ENCODE peak calls at places on chromosome 12, in eight cellular contexts. U is CD8-positive, alpha-beta T cell; A is fibroblast of lung; O is body of pancreas; R is breast epithelium; W is heart left ventricle; I is tibial nerve; K is IMR-90. X is an unnamed sample.

GRCh38 chr12:126668538-126668937 is 1598.4 kb upstream of the TMEM132C start:
- DNase-seq in R (no peak), I (no peak), W (no peak), U (no peak), A (peak; percentile 99), O (no peak), K (no peak), X (no peak)

GRCh38 chr12:78970041-78970440 is 105.5 kb downstream of the SYT1 start:
- DNase-seq in W (no peak), I (no peak), K (peak; percentile 20), A (peak; percentile 31), O (no peak), U (no peak), R (no peak), X (no peak)

GRCh38 chr12:93536111-93536765 is 36.2 kb upstream of the SOCS2 start:
- DNase-seq in I (no peak), O (no peak), K (no peak), U (no peak), R (no peak), A (no peak), W (no peak), X (no peak)

GRCh38 chr12:101793401-101793800 is 37.4 kb downstream of the GNPTAB start:
- DNase-seq in W (no peak), I (no peak), U (no peak), O (no peak), R (no peak), K (peak; percentile 76), A (peak; percentile 87), X (no peak)

GRCh38 chr12:19829100-19829853 is 390.0 kb downstream of the AEBP2 start:
- DNase-seq in W (no peak), K (peak; percentile 23), A (no peak), U (no peak), O (no peak), I (no peak), R (no peak), X (no peak)

GRCh38 chr12:4434299-4434698 is 11.3 kb downstream of the FGF6 start:
- DNase-seq in U (no peak), I (no peak), W (no peak), K (no peak), O (no peak), R (no peak), A (no peak), X (no peak)

GRCh38 chr12:75705749-75706719 is 194.6 kb upstream of the KRR1 start:
- DNase-seq in K (peak; percentile 100), A (peak; percentile 100), R (no peak), I (no peak), W (peak; percentile 66), O (no peak), U (no peak), X (no peak)

GRCh38 chr12:41473441-41473840 is 285.3 kb downstream of the PDZRN4 start:
- DNase-seq in U (no peak), A (no peak), K (no peak), R (no peak), I (no peak), W (no peak), O (no peak), X (no peak)

GRCh38 chr12:105485321-105485910 is 154.9 kb downstream of the C12orf75 start:
- DNase-seq in O (peak; percentile 12), K (peak; percentile 65), U (no peak), W (no peak), R (no peak), A (peak; percentile 89), I (no peak), X (peak; percentile 76)

GRCh38 chr12:2650261-2651060 is 144.3 kb upstream of the FKBP4 start:
- DNase-seq in O (no peak), U (no peak), I (no peak), W (no peak), A (no peak), K (no peak), R (no peak), X (no peak)

GRCh38 chr12:9074484-9075140 is 41.1 kb downstream of the A2M start:
- DNase-seq in I (no peak), W (no peak), A (no peak), O (no peak), U (no peak), K (no peak), R (no peak), X (no peak)

GRCh38 chr12:52860102-52860838 is 11.5 kb upstream of the KRT78 start:
- DNase-seq in U (no peak), I (no peak), A (peak; percentile 62), W (no peak), R (peak; percentile 80), K (peak; percentile 52), O (no peak), X (no peak)

GRCh38 chr12:5317556-5317955 is 114.4 kb upstream of the NTF3 start:
- DNase-seq in O (no peak), A (peak; percentile 12), R (no peak), K (peak; percentile 20), U (no peak), W (no peak), I (no peak), X (no peak)

GRCh38 chr12:115267891-115268290 is 583.9 kb upstream of the TBX3 start:
- DNase-seq in R (no peak), U (no peak), I (no peak), W (no peak), K (no peak), A (no peak), O (no peak), X (no peak)

GRCh38 chr12:90211017-90211416 is 502.4 kb upstream of the ATP2B1 start:
- DNase-seq in I (no peak), K (peak; percentile 48), R (no peak), A (peak; percentile 87), U (no peak), O (no peak), W (no peak), X (no peak)

DNA sequence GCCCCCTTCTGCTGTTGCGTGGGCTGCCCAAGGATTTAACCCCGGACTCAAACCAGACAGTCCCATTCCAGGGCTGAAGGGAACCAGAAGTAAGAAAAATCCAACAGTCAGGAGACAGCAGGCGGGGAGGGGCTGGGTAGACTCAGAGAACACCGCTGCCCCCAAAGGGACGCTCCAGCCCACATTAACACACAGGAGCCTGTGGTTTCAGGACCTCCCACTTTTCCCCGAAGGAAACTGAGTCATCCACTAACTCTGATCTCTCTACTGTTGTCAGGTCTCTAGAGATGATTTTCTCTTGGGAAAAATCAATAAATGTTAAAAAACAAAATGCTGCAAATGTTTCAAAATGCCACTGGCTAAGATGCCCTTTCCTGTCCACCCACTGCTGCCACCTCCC is 41.6 kb downstream of the FBXO21 start:
- DNase-seq in W (no peak), R (no peak), K (no peak), U (no peak), A (peak; percentile 48), I (no peak), O (no peak), X (no peak)
- H3K27ac ChIP-seq in W (no peak overlapping the region), R (no peak overlapping the region), K (no peak overlapping the region), U (no peak overlapping the region), A (no peak overlapping the region), I (no peak overlapping the region), O (no peak overlapping the region), X (no peak overlapping the region)

GRCh38 chr12:58176296-58176869 is 235.0 kb downstream of the ATP23 start:
- DNase-seq in K (peak; percentile 38), I (no peak), U (no peak), W (no peak), R (no peak), O (peak; percentile 40), A (no peak), X (no peak)
- TF ChIP-seq CTCF in K (peak; percentile 35), I (no peak), U (no peak), W (peak; percentile 35), R (no peak), O (peak; percentile 64), A (peak; percentile 42), X (peak; percentile 31)

DNA sequence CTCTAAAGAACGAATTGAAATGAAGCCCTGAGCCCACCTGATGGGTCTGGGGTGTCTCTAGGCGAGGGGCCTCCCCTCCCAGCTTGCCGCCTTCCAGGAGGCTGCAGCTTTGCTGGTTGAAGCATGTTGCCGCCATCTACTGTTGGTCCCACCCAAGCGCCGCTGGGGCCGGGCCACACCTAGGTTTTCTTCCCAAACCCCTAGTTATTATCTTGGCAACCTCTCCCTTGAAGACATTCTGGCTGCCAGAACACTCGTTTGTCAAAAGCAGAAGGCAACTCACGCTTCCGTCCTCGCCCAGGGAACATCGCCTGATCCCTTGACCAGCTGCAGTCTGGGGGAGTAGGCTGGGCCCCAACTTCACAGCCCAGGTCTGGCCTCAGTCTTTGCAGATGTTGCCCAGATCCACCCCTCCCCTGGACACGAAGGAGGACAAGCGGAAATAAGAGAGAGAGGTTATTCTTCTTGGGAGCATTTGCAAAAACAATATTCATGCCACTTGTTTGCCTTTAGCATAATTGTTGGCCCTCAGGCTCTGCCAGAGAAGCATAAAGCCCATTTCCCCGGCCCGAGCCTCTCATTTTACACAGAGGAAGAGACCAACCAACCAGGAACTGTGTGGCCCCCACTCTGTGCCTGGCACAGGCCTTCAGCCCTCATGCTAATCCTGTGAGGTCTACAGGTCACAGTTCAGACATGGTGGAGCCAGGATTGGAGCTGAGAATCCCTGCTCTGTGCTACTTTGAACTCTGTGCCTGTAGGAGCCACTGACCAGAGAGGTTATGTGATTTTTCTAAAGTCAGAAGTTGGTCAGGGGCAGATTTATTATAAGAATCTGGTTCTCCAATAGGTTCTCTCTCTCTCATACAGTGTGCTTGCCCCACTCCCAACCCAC is 6.7 kb downstream of the EMP1 start:
- DNase-seq in O (peak; percentile 15), R (no peak), W (peak; percentile 75), U (no peak), I (peak; percentile 54), K (no peak), A (no peak), X (peak; percentile 64)
- H3K4me1 ChIP-seq in O (no peaks in the 10 kb centered on the region), R (peaks cover 28% of the 10 kb centered on the region), W (peaks cover 83% of the 10 kb centered on the region), U (peaks cover 5% of the 10 kb centered on the region), I (peaks cover 98% of the 10 kb centered on the region), K (peaks cover 41% of the 10 kb centered on the region), A (peaks cover 60% of the 10 kb centered on the region), X (peaks cover 3% of the 10 kb centered on the region)

GRCh38 chr12:53866727-53867126 is 71.9 kb upstream of the HOXC13 start:
- DNase-seq in I (no peak), O (no peak), U (no peak), W (no peak), K (no peak), A (no peak), R (no peak), X (no peak)

GRCh38 chr12:53867216-53868012 is 71.2 kb upstream of the HOXC13 start:
- DNase-seq in O (no peak), I (no peak), R (peak; percentile 37), A (no peak), W (no peak), K (no peak), U (no peak), X (no peak)

GRCh38 chr12:53870122-53870521 is 68.5 kb upstream of the HOXC13 start:
- DNase-seq in U (no peak), O (no peak), R (no peak), I (no peak), A (no peak), W (no peak), K (no peak), X (no peak)

GRCh38 chr12:53868516-53868986 is 70.1 kb upstream of the HOXC13 start:
- DNase-seq in U (no peak), O (no peak), A (no peak), R (no peak), I (no peak), K (no peak), W (no peak), X (no peak)

DNA sequence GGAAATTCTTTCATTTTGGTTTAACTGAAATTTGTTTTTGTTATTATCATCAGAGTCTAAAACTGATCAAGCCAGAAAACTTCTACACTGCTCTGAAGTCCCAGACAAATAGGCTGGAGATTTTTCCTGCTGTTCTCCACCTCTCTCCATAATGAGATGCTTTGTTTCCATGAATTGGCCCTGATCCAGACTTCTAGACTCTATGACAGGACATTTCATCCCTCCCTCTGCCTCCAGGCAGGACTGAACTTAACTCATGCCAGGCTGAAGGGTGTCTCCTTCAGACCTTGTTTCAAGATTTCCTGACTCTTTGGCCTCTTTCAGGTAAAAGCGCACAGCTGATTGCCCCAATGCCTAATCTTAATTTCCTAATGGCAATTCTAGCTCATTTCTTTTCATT is 69.1 kb upstream of the HOXC13 start:
- DNase-seq in K (no peak), A (no peak), U (no peak), R (peak; percentile 55), W (no peak), O (no peak), I (no peak), X (no peak)
- H3K27ac ChIP-seq in K (no peak overlapping the region), A (no peak overlapping the region), U (no peak overlapping the region), R (peak overlapping the region; percentile 68), W (no peak overlapping the region), O (no peak overlapping the region), I (no peak overlapping the region), X (no peak overlapping the region)

X was measured in psoas muscle.